ENCODE peak calls at places on chromosome 19, in eight cellular contexts. B is IMR-90; M is BE2C; P is pancreas; X is adipocyte; Q is CD8-positive, alpha-beta T cell; Y is breast epithelium; H is PC-9. A is an unnamed sample.

GRCh38 chr19:54209748-54210494 is 9.3 kb downstream of the RPS9 start:
- DNase-seq in X (peak; percentile 97), H (peak; percentile 95), M (peak; percentile 70), Q (no peak), Y (peak; percentile 76), B (peak; percentile 98), P (peak; percentile 97), A (peak; percentile 98)

GRCh38 chr19:21463449-21464105 is 41.8 kb upstream of the ZNF429 start:
- DNase-seq in P (peak; percentile 68), B (no peak), X (no peak), Q (no peak), Y (no peak), M (peak; percentile 14), H (no peak), A (no peak)

GRCh38 chr19:3357731-3358391 is 8.5 kb upstream of the NFIC start:
- DNase-seq in X (no peak), B (no peak), M (no peak), P (no peak), Q (no peak), Y (no peak), H (no peak), A (no peak)

GRCh38 chr19:7161292-7161691 is 91.8 kb downstream of the ZNF557 start:
- DNase-seq in M (no peak), B (no peak), H (no peak), P (no peak), X (no peak), Y (no peak), Q (no peak), A (no peak)

GRCh38 chr19:28314771-28315170 is 898.2 kb downstream of the UQCRFS1 start:
- DNase-seq in Y (no peak), H (no peak), P (no peak), Q (no peak), M (no peak), X (no peak), B (no peak), A (no peak)

GRCh38 chr19:19657397-19657783 is 6.1 kb downstream of the ATP13A1 start:
- DNase-seq in B (no peak), Y (no peak), M (peak; percentile 68), H (no peak), Q (no peak), P (peak; percentile 11), X (no peak), A (no peak)

GRCh38 chr19:9431475-9431874 is 3.9 kb downstream of the ZNF266 start:
- DNase-seq in Q (peak; percentile 9), H (peak; percentile 19), M (peak; percentile 55), X (peak; percentile 43), P (no peak), B (peak; percentile 29), Y (no peak), A (peak; percentile 65)

GRCh38 chr19:33426621-33427475 is 53.3 kb downstream of the CEBPG start:
- DNase-seq in B (no peak), X (no peak), Q (no peak), P (no peak), Y (no peak), H (no peak), M (peak; percentile 4), A (peak; percentile 70)

GRCh38 chr19:33895366-33895765 is 98.7 kb downstream of the KCTD15 start:
- DNase-seq in B (no peak), P (no peak), M (no peak), H (no peak), Q (no peak), X (no peak), Y (no peak), A (no peak)

DNA sequence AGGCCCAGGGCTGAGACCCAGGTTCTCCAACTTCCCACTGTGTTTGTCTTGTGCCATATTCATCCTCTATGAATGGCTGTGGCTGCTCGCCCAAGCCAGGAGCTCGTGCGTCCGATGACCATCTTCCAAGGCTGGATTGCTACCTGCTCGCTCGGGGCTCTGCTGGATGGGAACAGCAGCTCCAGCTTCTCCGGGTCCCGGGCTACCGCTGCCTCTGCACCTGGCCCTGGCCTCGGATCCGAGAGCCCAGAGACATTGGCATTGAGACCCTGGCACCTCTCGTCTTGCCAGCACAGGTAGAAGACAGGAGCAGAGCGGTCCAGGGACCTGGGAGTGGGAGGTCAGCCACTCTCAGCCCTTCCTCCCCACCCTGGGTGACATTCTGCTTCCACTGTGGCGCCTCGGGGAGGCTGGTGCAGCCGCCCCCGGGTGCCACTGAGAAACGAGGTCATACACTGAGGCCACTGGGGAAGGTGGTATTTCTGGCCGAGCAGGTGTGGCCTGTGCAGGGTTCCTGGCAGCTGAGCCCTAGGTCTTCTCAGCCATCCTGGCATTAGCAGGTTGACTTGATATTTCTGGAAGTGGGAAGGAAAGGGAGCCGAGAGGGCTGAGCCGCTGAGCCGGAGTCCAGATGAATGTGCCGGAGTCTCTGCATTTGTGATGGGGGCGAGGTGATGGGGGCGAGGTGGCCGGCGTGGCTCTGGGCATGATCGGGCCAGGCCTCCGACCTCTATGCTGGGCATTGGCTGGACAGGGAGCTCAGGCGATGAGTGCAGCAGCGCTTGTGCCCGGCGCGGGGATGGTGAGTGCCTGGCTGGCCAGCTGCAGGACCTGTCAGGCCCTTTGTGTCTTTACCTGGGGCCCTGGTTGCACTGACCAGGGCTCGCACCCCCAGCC is 18.6 kb downstream of the NDUFB7 start:
- DNase-seq in Y (no peak), Q (no peak), B (no peak), M (no peak), H (no peak), X (no peak), P (no peak), A (no peak)
- H3K4me1 ChIP-seq in Y (peaks cover 11% of the 10 kb centered on the region), Q (peaks cover 57% of the 10 kb centered on the region), B (peaks cover 6% of the 10 kb centered on the region), M (no peaks in the 10 kb centered on the region), H (peaks cover 23% of the 10 kb centered on the region), X (peaks cover 28% of the 10 kb centered on the region), P (peaks cover 3% of the 10 kb centered on the region), A (peaks cover 4% of the 10 kb centered on the region)

DNA sequence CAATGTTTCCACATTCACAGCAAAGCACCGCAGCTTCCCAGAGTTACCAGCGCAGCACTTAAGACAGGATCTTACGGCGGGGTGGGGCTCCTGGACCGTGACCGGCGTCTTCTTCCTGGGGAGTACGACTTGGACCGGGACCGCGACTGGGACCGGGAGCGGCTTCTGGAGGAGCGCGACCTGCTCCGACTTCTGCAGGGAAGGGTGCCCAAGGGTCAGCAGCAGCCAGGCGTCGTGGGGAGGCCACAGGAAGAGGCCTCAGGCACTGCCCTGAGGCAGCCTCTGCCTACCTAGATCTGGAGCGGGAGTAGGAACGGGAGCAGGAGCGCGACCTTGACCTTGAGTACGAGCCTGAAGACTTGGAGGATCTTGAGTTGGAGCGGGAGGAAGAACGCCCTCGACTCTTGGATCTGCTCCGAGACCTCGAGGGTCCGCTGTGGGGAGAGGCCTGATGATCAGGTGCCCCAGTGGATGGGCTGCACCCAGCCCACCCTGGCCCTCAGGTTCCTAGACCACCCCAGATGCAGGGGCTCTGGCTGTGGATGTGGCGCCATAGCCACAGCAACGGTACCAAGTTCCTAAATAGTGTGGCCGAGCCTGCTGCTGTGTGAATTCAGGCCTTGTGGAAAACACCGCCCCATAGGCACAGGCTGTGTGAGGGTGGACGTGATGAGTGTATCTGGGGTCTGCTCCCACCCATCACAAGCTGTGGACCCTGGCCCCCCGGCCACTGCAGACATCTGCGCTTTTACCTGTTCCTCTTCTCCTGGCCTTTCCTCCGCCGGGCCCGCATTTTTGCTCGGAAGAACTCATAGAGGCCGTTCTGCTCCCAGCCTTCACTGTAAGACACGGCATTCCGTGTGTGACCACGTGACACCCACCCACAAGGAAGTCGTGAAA is 21.9 kb downstream of the CHERP start:
- DNase-seq in M (no peak), X (no peak), Y (no peak), H (no peak), Q (no peak), P (no peak), B (no peak), A (no peak)
- H3K4me1 ChIP-seq in M (no peaks in the 10 kb centered on the region), X (no peaks in the 10 kb centered on the region), Y (no peaks in the 10 kb centered on the region), H (no peaks in the 10 kb centered on the region), Q (no peaks in the 10 kb centered on the region), P (no peaks in the 10 kb centered on the region), B (no peaks in the 10 kb centered on the region), A (no peaks in the 10 kb centered on the region)

DNA sequence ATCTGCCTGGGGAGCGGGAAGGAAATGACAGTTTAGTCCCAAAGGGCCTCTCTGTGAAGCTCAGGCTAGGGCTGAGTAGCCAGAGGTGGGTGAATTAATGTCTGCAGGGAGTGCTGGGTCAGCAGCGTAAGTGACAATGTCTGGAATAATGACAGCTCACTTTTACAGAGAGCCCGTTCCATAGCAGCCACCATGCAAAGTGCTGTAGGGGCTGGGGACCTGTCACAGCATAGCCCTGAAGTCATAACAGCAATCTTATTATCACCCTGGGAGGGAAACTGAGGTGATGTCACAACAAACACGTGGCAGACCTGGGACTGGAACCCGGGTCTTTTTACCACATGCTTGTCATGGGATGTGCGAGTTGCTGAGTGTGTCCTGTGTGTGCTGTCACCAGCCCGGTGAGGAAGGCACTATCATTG is 8.7 kb upstream of the CD22 start:
- DNase-seq in M (no peak), Q (no peak), X (no peak), B (no peak), P (no peak), Y (no peak), H (no peak), A (no peak)
- H3K4me1 ChIP-seq in M (no peaks in the 10 kb centered on the region), Q (no peaks in the 10 kb centered on the region), X (peaks cover 9% of the 10 kb centered on the region), B (peaks cover 5% of the 10 kb centered on the region), P (no peaks in the 10 kb centered on the region), Y (no peaks in the 10 kb centered on the region), H (peaks cover 58% of the 10 kb centered on the region), A (no peaks in the 10 kb centered on the region)

GRCh38 chr19:51015691-51016267 is 3.7 kb downstream of the KLK10 start:
- DNase-seq in X (no peak), M (no peak), P (no peak), Q (no peak), B (no peak), Y (no peak), H (no peak), A (no peak)

GRCh38 chr19:51020988-51021651 is 1.6 kb upstream of the KLK10 start:
- DNase-seq in X (peak; percentile 45), M (peak; percentile 27), P (peak; percentile 47), B (peak; percentile 51), Q (no peak), H (peak; percentile 40), Y (no peak), A (peak; percentile 53)

GRCh38 chr19:51016798-51017683 is 2.5 kb downstream of the KLK10 start:
- DNase-seq in Q (peak; percentile 53), H (peak; percentile 97), P (peak; percentile 79), M (peak; percentile 27), X (peak; percentile 46), B (peak; percentile 16), Y (peak; percentile 83), A (peak; percentile 46)

GRCh38 chr19:51019544-51019925 is at the start of gene KLK10:
- DNase-seq in B (no peak), P (no peak), Q (no peak), X (no peak), Y (no peak), M (no peak), H (no peak), A (no peak)

DNA sequence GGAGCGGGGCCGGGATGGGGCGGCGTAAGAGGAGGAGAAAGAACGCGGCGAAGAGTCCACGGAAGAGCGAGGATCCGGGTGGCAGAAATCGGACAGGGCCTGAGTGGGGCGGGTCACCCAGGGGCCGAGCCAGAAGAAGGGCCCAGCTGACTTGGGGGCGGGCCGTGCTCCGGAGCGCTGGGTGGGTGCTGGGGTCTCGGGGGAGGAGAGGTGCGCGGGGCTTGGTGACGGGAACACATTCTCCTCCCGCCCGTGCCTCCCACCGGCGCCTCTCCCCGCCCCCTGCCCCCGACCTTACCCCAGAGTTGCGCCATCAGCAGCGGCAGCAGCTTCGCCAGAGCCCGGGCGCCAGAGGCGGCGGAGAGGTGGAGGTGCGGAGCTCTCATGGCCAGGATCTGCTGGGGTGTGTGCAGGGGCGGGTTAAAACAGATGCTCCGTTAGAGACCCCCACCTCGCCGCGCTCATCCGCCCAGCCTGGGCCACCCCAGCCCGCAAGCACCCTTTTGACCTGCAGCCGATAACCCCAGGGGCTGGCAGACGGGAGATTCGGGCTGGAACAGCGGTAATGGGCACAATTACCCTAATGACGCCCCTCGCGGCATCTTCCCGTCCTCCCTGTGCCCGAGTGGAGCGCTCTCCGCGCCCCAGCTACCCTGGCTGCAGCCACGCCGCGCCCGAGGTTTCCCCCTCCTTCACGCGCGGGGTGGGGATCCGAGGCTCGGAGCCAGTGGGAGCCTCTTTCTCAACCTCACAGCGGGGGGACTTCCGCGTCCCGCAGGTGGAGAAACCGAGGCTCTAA is 565 bp downstream of the KLK10 start:
- DNase-seq in P (peak; percentile 26), M (no peak), H (peak; percentile 87), Q (no peak), Y (no peak), X (no peak), B (no peak), A (no peak)
- H3K4me1 ChIP-seq in P (no peaks in the 10 kb centered on the region), M (no peaks in the 10 kb centered on the region), H (peaks cover 19% of the 10 kb centered on the region), Q (peaks cover 17% of the 10 kb centered on the region), Y (peaks cover 3% of the 10 kb centered on the region), X (peaks cover 7% of the 10 kb centered on the region), B (no peaks in the 10 kb centered on the region), A (no peaks in the 10 kb centered on the region)